ENCODE peak calls at places on chromosomes 13 and 19, in seven cellular contexts. One of them, this sample, is unnamed.

GRCh38 chr19:15453906-15454305 is 4.2 kb upstream of the WIZ start:
- DNase-seq in HT1080: no peak
- DNase-seq in RWPE1: no peak
- DNase-seq in HEK293T: no peak
- DNase-seq in stimulated activated CD8-positive, alpha-beta memory T cell treated with anti-CD3 and anti-CD28 coated beads, Interleukin-15, amount 100 ng/mL, for 4 hours: no peak
- DNase-seq in T-helper 9 cell: no peak
- DNase-seq in GM12865: no peak
- DNase-seq in this sample: no peak

GRCh38 chr13:95541911-95542484 is 10.5 kb upstream of the CLDN10 start:
- DNase-seq in T-helper 9 cell: no peak
- DNase-seq in stimulated activated CD8-positive, alpha-beta memory T cell treated with anti-CD3 and anti-CD28 coated beads, Interleukin-15, amount 100 ng/mL, for 4 hours: no peak
- DNase-seq in GM12865: no peak
- DNase-seq in HT1080: no peak
- DNase-seq in HEK293T: no peak
- DNase-seq in RWPE1: no peak
- DNase-seq in this sample: no peak

GRCh38 chr13:105471683-105472082 is 1063.8 kb downstream of the EFNB2 start:
- DNase-seq in GM12865: no peak
- DNase-seq in stimulated activated CD8-positive, alpha-beta memory T cell treated with anti-CD3 and anti-CD28 coated beads, Interleukin-15, amount 100 ng/mL, for 4 hours: no peak
- DNase-seq in HT1080: no peak
- DNase-seq in T-helper 9 cell: no peak
- DNase-seq in HEK293T: no peak
- DNase-seq in RWPE1: no peak
- DNase-seq in this sample: no peak

GRCh38 chr19:34430738-34431625 is 2.8 kb downstream of the UBA2 start:
- DNase-seq in RWPE1: peak; percentile 66
- DNase-seq in HT1080: peak; percentile 39
- DNase-seq in HEK293T: peak; percentile 63
- DNase-seq in stimulated activated CD8-positive, alpha-beta memory T cell treated with anti-CD3 and anti-CD28 coated beads, Interleukin-15, amount 100 ng/mL, for 4 hours: peak; percentile 5
- DNase-seq in GM12865: peak; percentile 81
- DNase-seq in T-helper 9 cell: no peak
- DNase-seq in this sample: peak; percentile 45

GRCh38 chr13:107459430-107459829 is 755.9 kb downstream of the LIG4 start:
- DNase-seq in HT1080: no peak
- DNase-seq in T-helper 9 cell: no peak
- DNase-seq in RWPE1: no peak
- DNase-seq in stimulated activated CD8-positive, alpha-beta memory T cell treated with anti-CD3 and anti-CD28 coated beads, Interleukin-15, amount 100 ng/mL, for 4 hours: no peak
- DNase-seq in GM12865: no peak
- DNase-seq in HEK293T: no peak
- DNase-seq in this sample: no peak

GRCh38 chr19:18683109-18683954 is at the start of gene CRTC1:
- DNase-seq in HEK293T: peak; percentile 100
- DNase-seq in HT1080: peak; percentile 67
- DNase-seq in RWPE1: peak; percentile 98
- DNase-seq in T-helper 9 cell: peak; percentile 92
- DNase-seq in stimulated activated CD8-positive, alpha-beta memory T cell treated with anti-CD3 and anti-CD28 coated beads, Interleukin-15, amount 100 ng/mL, for 4 hours: peak; percentile 85
- DNase-seq in GM12865: peak; percentile 93
- DNase-seq in this sample: peak; percentile 75

GRCh38 chr19:6417713-6418561 is 6.7 kb downstream of the KHSRP start:
- DNase-seq in T-helper 9 cell: no peak
- DNase-seq in stimulated activated CD8-positive, alpha-beta memory T cell treated with anti-CD3 and anti-CD28 coated beads, Interleukin-15, amount 100 ng/mL, for 4 hours: no peak
- DNase-seq in HT1080: no peak
- DNase-seq in RWPE1: no peak
- DNase-seq in GM12865: no peak
- DNase-seq in HEK293T: no peak
- DNase-seq in this sample: no peak

GRCh38 chr19:45526143-45526542 is 18.9 kb downstream of the VASP start:
- DNase-seq in GM12865: no peak
- DNase-seq in RWPE1: peak; percentile 90
- DNase-seq in HEK293T: peak; percentile 81
- DNase-seq in HT1080: peak; percentile 66
- DNase-seq in stimulated activated CD8-positive, alpha-beta memory T cell treated with anti-CD3 and anti-CD28 coated beads, Interleukin-15, amount 100 ng/mL, for 4 hours: no peak
- DNase-seq in T-helper 9 cell: no peak
- DNase-seq in this sample: peak; percentile 55

GRCh38 chr13:113917096-113917495 is 53.2 kb upstream of the GAS6 start:
- DNase-seq in stimulated activated CD8-positive, alpha-beta memory T cell treated with anti-CD3 and anti-CD28 coated beads, Interleukin-15, amount 100 ng/mL, for 4 hours: no peak
- DNase-seq in HT1080: no peak
- DNase-seq in GM12865: no peak
- DNase-seq in RWPE1: no peak
- DNase-seq in HEK293T: no peak
- DNase-seq in T-helper 9 cell: no peak
- DNase-seq in this sample: no peak

GRCh38 chr19:44767295-44768180 is 10.2 kb upstream of the CBLC start:
- DNase-seq in RWPE1: no peak
- DNase-seq in stimulated activated CD8-positive, alpha-beta memory T cell treated with anti-CD3 and anti-CD28 coated beads, Interleukin-15, amount 100 ng/mL, for 4 hours: no peak
- DNase-seq in HT1080: no peak
- DNase-seq in T-helper 9 cell: no peak
- DNase-seq in HEK293T: no peak
- DNase-seq in GM12865: peak; percentile 44
- DNase-seq in this sample: no peak

GRCh38 chr13:47678201-47678963 is 322.7 kb downstream of the SUCLA2 start:
- DNase-seq in GM12865: no peak
- DNase-seq in stimulated activated CD8-positive, alpha-beta memory T cell treated with anti-CD3 and anti-CD28 coated beads, Interleukin-15, amount 100 ng/mL, for 4 hours: no peak
- DNase-seq in HEK293T: no peak
- DNase-seq in HT1080: no peak
- DNase-seq in RWPE1: no peak
- DNase-seq in T-helper 9 cell: no peak
- DNase-seq in this sample: no peak

GRCh38 chr19:9313756-9314155 is 4.1 kb upstream of the ZNF699 start:
- DNase-seq in RWPE1: no peak
- DNase-seq in HEK293T: no peak
- DNase-seq in HT1080: no peak
- DNase-seq in GM12865: no peak
- DNase-seq in stimulated activated CD8-positive, alpha-beta memory T cell treated with anti-CD3 and anti-CD28 coated beads, Interleukin-15, amount 100 ng/mL, for 4 hours: no peak
- DNase-seq in T-helper 9 cell: no peak
- DNase-seq in this sample: no peak

GRCh38 chr13:110447058-110447511 is 114.4 kb downstream of the RAB20 start:
- DNase-seq in HEK293T: no peak
- DNase-seq in GM12865: peak; percentile 62
- DNase-seq in HT1080: no peak
- DNase-seq in T-helper 9 cell: no peak
- DNase-seq in RWPE1: no peak
- DNase-seq in stimulated activated CD8-positive, alpha-beta memory T cell treated with anti-CD3 and anti-CD28 coated beads, Interleukin-15, amount 100 ng/mL, for 4 hours: no peak
- DNase-seq in this sample: no peak

GRCh38 chr13:73767747-73768315 is 366.4 kb downstream of the KLF12 start:
- DNase-seq in RWPE1: peak; percentile 10
- DNase-seq in GM12865: peak; percentile 28
- DNase-seq in stimulated activated CD8-positive, alpha-beta memory T cell treated with anti-CD3 and anti-CD28 coated beads, Interleukin-15, amount 100 ng/mL, for 4 hours: no peak
- DNase-seq in HEK293T: peak; percentile 56
- DNase-seq in T-helper 9 cell: peak; percentile 13
- DNase-seq in HT1080: peak; percentile 4
- DNase-seq in this sample: no peak